ENCODE peak calls at places on chromosome 14, in four cellular contexts. V is Peyer's patch, M is fibroblast of the aortic adventitia, C is psoas muscle. J is an unnamed sample.
A peak's percentile ranks its signal among the peaks of the same experiment; 100 is the strongest.

GRCh38 chr14:63659726-63660125 is 18.1 kb upstream of the WDR89 start:
- DNase-seq in C (no peak), V (no peak), M (no peak), J (no peak)

GRCh38 chr14:89004195-89004594 is 179.7 kb downstream of the TTC8 start:
- DNase-seq in C (no peak), M (no peak), V (no peak), J (no peak)

GRCh38 chr14:29242755-29243340 is 476.3 kb downstream of the FOXG1 start:
- DNase-seq in C (no peak), V (no peak), M (peak; percentile 72), J (no peak)

GRCh38 chr14:58914271-58914855 is 274.1 kb upstream of the DAAM1 start:
- DNase-seq in V (no peak), M (no peak), C (no peak), J (no peak)

GRCh38 chr14:23483216-23483854 is 13.8 kb downstream of the NGDN start:
- DNase-seq in M (no peak), V (no peak), C (no peak), J (no peak)

GRCh38 chr14:36194645-36195044 is 18.1 kb upstream of the PTCSC3 start:
- DNase-seq in M (no peak), C (no peak), V (no peak), J (no peak)

GRCh38 chr14:55780156-55780946 is 200.3 kb downstream of the KTN1 start:
- DNase-seq in M (peak; percentile 80), V (no peak), C (peak; percentile 21), J (no peak)

GRCh38 chr14:90419200-90419599 is 22.4 kb downstream of the CALM1 start:
- DNase-seq in C (peak; percentile 78), M (peak; percentile 92), V (no peak), J (no peak)

GRCh38 chr14:105249175-105250007 is 1.1 kb downstream of the BTBD6 start:
- DNase-seq in V (no peak), M (peak; percentile 27), C (no peak), J (no peak)

GRCh38 chr14:73422515-73422914 is 35.8 kb downstream of the NUMB start:
- DNase-seq in M (no peak), V (no peak), C (no peak), J (no peak)

GRCh38 chr14:54001189-54001878 is 44.7 kb upstream of the BMP4 start:
- DNase-seq in M (no peak), V (no peak), C (no peak), J (no peak)

GRCh38 chr14:32202468-32202865 is 602 bp downstream of the RNU6-8 start:
- DNase-seq in V (no peak), M (no peak), C (no peak), J (no peak)

GRCh38 chr14:52014601-52015267 is 25.4 kb downstream of the RTRAF start:
- DNase-seq in M (no peak), V (no peak), C (no peak), J (no peak)

GRCh38 chr14:61889914-61890351 is 127.7 kb downstream of the SNAPC1 start:
- DNase-seq in C (no peak), M (no peak), V (peak; percentile 28), J (peak; percentile 24)

GRCh38 chr14:72736348-72736747 is 157.6 kb downstream of the DPF3 start:
- DNase-seq in M (peak; percentile 20), C (no peak), V (no peak), J (no peak)

GRCh38 chr14:89454971-89455370 is 37.9 kb upstream of the FOXN3 start:
- DNase-seq in V (no peak), C (no peak), M (no peak), J (no peak)

GRCh38 chr14:104681689-104682074 is 7.7 kb upstream of the INF2 start:
- DNase-seq in C (peak; percentile 87), M (peak; percentile 85), V (peak; percentile 30), J (no peak)

GRCh38 chr14:59161571-59162175 is 26.8 kb upstream of the DAAM1 start:
- DNase-seq in M (peak; percentile 49), C (no peak), V (no peak), J (no peak)

GRCh38 chr14:31895206-31895605 is 181.9 kb upstream of the ARHGAP5 start:
- DNase-seq in M (peak; percentile 63), C (no peak), V (no peak), J (no peak)

GRCh38 chr14:74552623-74553022 is 59.1 kb downstream of the ISCA2 start:
- DNase-seq in M (peak; percentile 55), V (peak; percentile 25), C (peak; percentile 79), J (no peak)

GRCh38 chr14:74547331-74547927 is 53.9 kb downstream of the ISCA2 start:
- DNase-seq in M (no peak), C (no peak), V (no peak), J (no peak)

GRCh38 chr14:52106853-52107252 is 38.0 kb upstream of the NID2 start:
- DNase-seq in M (peak; percentile 39), C (no peak), V (no peak), J (no peak)

GRCh38 chr14:76219873-76220272 is 68.2 kb downstream of the GPATCH2L start:
- DNase-seq in M (no peak), V (no peak), C (no peak), J (no peak)

GRCh38 chr14:28762949-28763313 is 3.7 kb upstream of the FOXG1 start:
- DNase-seq in M (no peak), C (no peak), V (no peak), J (no peak)

GRCh38 chr14:32078030-32078793 is 1.1 kb downstream of the ARHGAP5 start:
- DNase-seq in M (peak; percentile 51), V (peak; percentile 31), C (peak; percentile 26), J (no peak)

GRCh38 chr14:81837304-81837703 is 303.7 kb upstream of the SEL1L start:
- DNase-seq in M (no peak), V (no peak), C (no peak), J (no peak)

GRCh38 chr14:94011795-94012194 is 14.3 kb upstream of the OTUB2 start:
- DNase-seq in M (peak; percentile 42), V (no peak), C (no peak), J (no peak)

GRCh38 chr14:68788275-68789001 is 4.4 kb downstream of the ZFP36L1 start:
- DNase-seq in C (no peak), M (peak; percentile 48), V (no peak), J (no peak)

GRCh38 chr14:68789002-68789797 is 3.7 kb downstream of the ZFP36L1 start:
- DNase-seq in V (peak; percentile 85), M (peak; percentile 75), C (peak; percentile 88), J (peak; percentile 62)

GRCh38 chr14:68791078-68791983 is 1.5 kb downstream of the ZFP36L1 start:
- DNase-seq in M (peak; percentile 55), C (no peak), V (peak; percentile 42), J (no peak)

GRCh38 chr14:68790656-68791077 is 2.2 kb downstream of the ZFP36L1 start:
- DNase-seq in V (peak; percentile 37), C (no peak), M (no peak), J (no peak)

GRCh38 chr14:68789798-68790655 is 2.8 kb downstream of the ZFP36L1 start:
- DNase-seq in M (peak; percentile 48), V (peak; percentile 26), C (no peak), J (no peak)
- TF ChIP-seq CTCF in M (no peak), V (no peak), C (no peak), J (no peak)

DNA sequence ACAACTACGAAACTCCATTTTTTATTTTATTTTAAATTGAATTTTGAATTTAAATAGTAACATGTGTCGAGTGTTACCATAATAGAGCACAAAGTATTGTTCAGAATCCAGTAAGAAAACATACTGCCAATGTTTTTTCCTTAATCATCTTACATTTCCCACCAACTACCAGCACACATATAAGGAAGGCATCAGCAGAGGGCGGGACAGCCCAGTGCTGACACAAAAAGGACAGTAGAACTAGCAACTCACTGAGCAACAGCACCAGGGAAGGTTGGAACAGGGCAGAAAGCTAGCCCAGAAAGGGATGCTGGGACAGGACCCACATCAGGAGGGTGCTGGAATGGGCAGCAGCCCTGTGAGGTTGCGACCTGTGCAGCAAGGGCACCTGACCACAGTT is 43.9 kb downstream of the DICER1 start:
- DNase-seq in M (no peak), V (no peak), C (no peak), J (no peak)
- TF ChIP-seq CTCF in M (no peak), V (no peak), C (no peak), J (no peak)

DNA sequence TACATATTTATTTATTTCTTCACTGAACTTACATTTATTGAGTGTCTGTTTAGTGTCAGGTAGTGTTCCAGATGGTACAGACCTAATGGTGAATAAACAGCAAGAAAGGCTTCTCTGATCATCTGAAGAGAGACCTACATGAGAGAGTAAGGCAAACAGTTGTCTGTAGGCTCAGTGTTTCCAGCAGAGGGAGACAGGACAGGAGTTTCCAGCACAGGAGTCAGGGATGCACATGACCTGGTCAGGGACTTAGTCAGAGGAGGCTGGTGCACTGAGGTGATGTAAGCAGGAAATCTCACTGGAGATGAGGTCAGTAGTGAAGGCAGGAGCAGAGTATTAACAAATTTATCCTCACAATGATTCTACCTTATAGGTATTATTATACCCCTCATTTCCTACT is 233.2 kb downstream of the MDGA2 start:
- DNase-seq in V (no peak), C (no peak), M (no peak), J (no peak)
- TF ChIP-seq CTCF in V (no peak), C (no peak), M (no peak), J (no peak)

GRCh38 chr14:92328664-92329255 is 5.8 kb downstream of the SLC24A4 start:
- DNase-seq in V (no peak), C (no peak), M (no peak), J (no peak)

GRCh38 chr14:92322516-92322915 is 449 bp upstream of the SLC24A4 start:
- DNase-seq in V (no peak), C (no peak), M (no peak), J (no peak)

GRCh38 chr14:92323031-92323915 is at the start of gene SLC24A4:
- DNase-seq in M (no peak), C (peak; percentile 18), V (no peak), J (no peak)

GRCh38 chr14:92323916-92324818 is 1.2 kb downstream of the SLC24A4 start:
- DNase-seq in C (no peak), M (no peak), V (no peak), J (no peak)

GRCh38 chr14:92325835-92326234 is 2.9 kb downstream of the SLC24A4 start:
- DNase-seq in M (no peak), V (no peak), C (no peak), J (no peak)
- TF ChIP-seq CTCF in M (no peak), V (no peak), C (no peak), J (no peak)

GRCh38 chr14:33610121-33610520 is 340.8 kb downstream of the EGLN3 start:
- DNase-seq in C (no peak), M (no peak), V (no peak), J (no peak)

GRCh38 chr14:33617154-33617553 is 333.7 kb downstream of the EGLN3 start:
- DNase-seq in V (no peak), M (peak; percentile 76), C (no peak), J (no peak)

GRCh38 chr14:33612184-33612479 is 338.7 kb downstream of the EGLN3 start:
- DNase-seq in C (no peak), V (no peak), M (no peak), J (no peak)

GRCh38 chr14:33611405-33612183 is 339.3 kb downstream of the EGLN3 start:
- DNase-seq in M (peak; percentile 44), C (no peak), V (no peak), J (no peak)
- TF ChIP-seq CTCF in M (no peak), C (no peak), V (no peak), J (no peak)

J was measured in activated B cell treated with CpG ODN at 0.5 μM for 24 hours.